ENCODE peak calls at places on chromosomes 11 and 22, in six cellular contexts. C, S, Z, E, F and O are unnamed samples. For H3K4me1, the result is how much of the 10 kb centered on the place peaks cover.

GRCh38 chr11:33779849-33780528 is 5.7 kb upstream of the FBXO3 start:
- DNase-seq in C (no peak), S (no peak), Z (no peak), E (no peak), F (peak), O (peak)

GRCh38 chr11:123264431-123264780 is 69.4 kb upstream of the CLMP start:
- DNase-seq in C (no peak), S (no peak), Z (no peak), E (peak), F (no peak), O (no peak)

GRCh38 chr11:94457118-94458029 is 36.3 kb downstream of the MRE11 start:
- DNase-seq in C (no peak), S (no peak), Z (no peak), E (no peak), F (no peak), O (no peak)

GRCh38 chr11:32891657-32892354 is 805 bp upstream of the QSER1 start:
- DNase-seq in C (no peak), S (no peak), Z (peak), E (no peak), F (peak), O (peak)

GRCh38 chr11:69914286-69915150 is 95.3 kb upstream of the FGF3 start:
- DNase-seq in C (no peak), S (no peak), Z (peak), E (no peak), F (no peak), O (no peak)

GRCh38 chr11:74485868-74486267 is 7.7 kb downstream of the LIPT2 start:
- DNase-seq in C (no peak), S (no peak), Z (no peak), E (no peak), F (no peak), O (no peak)

GRCh38 chr11:65888163-65888814 is at the start of gene FIBP:
- DNase-seq in C (peak), S (peak), Z (peak), E (peak), F (peak), O (peak)

GRCh38 chr11:77019976-77020591 is 14.1 kb upstream of the B3GNT6 start:
- DNase-seq in C (no peak), S (peak), Z (peak), E (no peak), F (peak), O (peak)

GRCh38 chr11:131924001-131924400 is 553.6 kb downstream of the NTM start:
- DNase-seq in C (no peak), S (no peak), Z (no peak), E (no peak), F (no peak), O (no peak)

GRCh38 chr22:20249797-20250354 is 18.2 kb downstream of the RTN4R start:
- DNase-seq in C (no peak), S (no peak), Z (no peak), E (no peak), F (no peak), O (peak)

GRCh38 chr11:29093416-29093815 is 923.4 kb downstream of the KCNA4 start:
- DNase-seq in C (no peak), S (no peak), Z (peak), E (no peak), F (no peak), O (peak)

GRCh38 chr22:24153353-24153752 is 27.9 kb upstream of the SUSD2 start:
- DNase-seq in C (no peak), S (no peak), Z (no peak), E (no peak), F (peak), O (peak)

GRCh38 chr11:68983816-68984215 is 3.0 kb upstream of the MRGPRD start:
- DNase-seq in C (no peak), S (no peak), Z (no peak), E (no peak), F (no peak), O (no peak)

GRCh38 chr22:29128891-29129643 is 56.2 kb downstream of the KREMEN1 start:
- DNase-seq in C (no peak), S (no peak), Z (no peak), E (no peak), F (no peak), O (peak)

GRCh38 chr22:48489551-48490512 is 1337.8 kb downstream of the BRD1 start:
- DNase-seq in C (peak), S (no peak), Z (no peak), E (peak), F (peak), O (peak)

GRCh38 chr11:67419330-67420049 is 4.0 kb downstream of the CARNS1 start:
- DNase-seq in C (no peak), S (no peak), Z (no peak), E (no peak), F (no peak), O (no peak)

GRCh38 chr22:49543876-49544275 is 283.8 kb downstream of the BRD1 start:
- DNase-seq in C (no peak), S (no peak), Z (no peak), E (no peak), F (no peak), O (no peak)

GRCh38 chr11:123822022-123822421 is 15.9 kb upstream of the OR6M1 start:
- DNase-seq in C (no peak), S (no peak), Z (no peak), E (no peak), F (peak), O (no peak)

GRCh38 chr11:127806486-127806885 is 780.9 kb downstream of the ETS1 start:
- DNase-seq in C (no peak), S (no peak), Z (no peak), E (no peak), F (peak), O (no peak)

GRCh38 chr11:34630544-34630943 is 9.7 kb downstream of the EHF start:
- DNase-seq in C (no peak), S (no peak), Z (peak), E (no peak), F (no peak), O (no peak)

GRCh38 chr11:16028406-16028805 is 327.9 kb downstream of the SOX6 start:
- DNase-seq in C (no peak), S (no peak), Z (no peak), E (no peak), F (no peak), O (no peak)

GRCh38 chr11:16030664-16031063 is 325.7 kb downstream of the SOX6 start:
- DNase-seq in C (no peak), S (no peak), Z (no peak), E (peak), F (no peak), O (no peak)

GRCh38 chr11:16026849-16027248 is 329.5 kb downstream of the SOX6 start:
- DNase-seq in C (no peak), S (no peak), Z (no peak), E (no peak), F (no peak), O (no peak)
- TF ChIP-seq EZH2phosphoT487 in C (no peak), S (no peak), Z (no peak), E (no peak), F (no peak), O (no peak)

GRCh38 chr11:1832181-1832988 is 2.4 kb upstream of the SYT8 start:
- DNase-seq in C (peak), S (no peak), Z (peak), E (peak), F (peak), O (peak)
- H3K4me1 ChIP-seq in C (under half), S (half or more), Z (half or more), E (under half), F (half or more), O (under half)

GRCh38 chr11:134589155-134589554 is 177.1 kb upstream of the B3GAT1 start:
- DNase-seq in C (no peak), S (no peak), Z (no peak), E (no peak), F (no peak), O (no peak)
- TF ChIP-seq EZH2phosphoT487 in C (no peak), S (no peak), Z (no peak), E (no peak), F (no peak), O (no peak)

DNA sequence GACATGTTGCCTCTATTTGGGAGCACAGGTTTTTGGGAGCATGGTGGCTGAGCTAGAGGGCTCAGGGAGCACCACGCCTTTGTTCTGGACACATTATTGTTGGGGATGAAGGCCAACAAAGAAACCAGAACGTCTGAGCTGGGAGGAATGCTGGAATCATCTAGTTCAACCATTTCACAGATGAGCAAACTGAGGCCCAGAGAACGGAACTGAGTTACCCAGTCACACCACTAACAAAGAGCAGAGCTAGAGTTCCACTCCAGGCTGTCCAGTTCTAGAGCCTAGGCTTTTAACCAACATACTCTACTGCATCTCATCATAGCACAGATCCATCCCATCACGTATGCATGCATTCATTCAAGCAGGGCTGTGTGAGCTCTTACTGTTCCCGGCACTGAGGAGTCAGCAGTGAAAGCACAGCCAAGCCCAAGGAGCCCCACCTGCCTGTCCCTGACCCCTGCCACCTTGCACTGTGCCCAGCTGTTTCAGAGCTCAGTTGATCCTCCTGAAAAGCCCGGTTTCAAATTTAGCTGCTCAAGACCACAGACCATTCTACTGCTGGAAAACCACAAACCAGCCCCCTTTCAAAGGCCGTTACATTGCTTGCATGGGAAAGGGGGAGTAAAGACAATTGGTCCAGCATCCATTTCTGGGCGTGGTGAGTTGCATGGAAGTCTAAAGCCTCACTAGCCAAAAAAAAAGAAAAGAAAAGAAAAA is 16.9 kb upstream of the TCF20 start:
- DNase-seq in C (no peak), S (no peak), Z (no peak), E (peak), F (no peak), O (no peak)
- H3K4me1 ChIP-seq in C (under half), S (under half), Z (under half), E (under half), F (under half), O (under half)

GRCh38 chr11:61411589-61411988 is 18.2 kb downstream of the CPSF7 start:
- DNase-seq in C (no peak), S (no peak), Z (no peak), E (no peak), F (no peak), O (no peak)

GRCh38 chr11:61415381-61415780 is 14.4 kb downstream of the CPSF7 start:
- DNase-seq in C (no peak), S (no peak), Z (no peak), E (no peak), F (no peak), O (no peak)

GRCh38 chr11:61414547-61414946 is 15.2 kb downstream of the CPSF7 start:
- DNase-seq in C (no peak), S (no peak), Z (no peak), E (peak), F (no peak), O (no peak)

GRCh38 chr11:61417670-61418069 is 12.1 kb downstream of the CPSF7 start:
- DNase-seq in C (no peak), S (no peak), Z (no peak), E (no peak), F (no peak), O (peak)

DNA sequence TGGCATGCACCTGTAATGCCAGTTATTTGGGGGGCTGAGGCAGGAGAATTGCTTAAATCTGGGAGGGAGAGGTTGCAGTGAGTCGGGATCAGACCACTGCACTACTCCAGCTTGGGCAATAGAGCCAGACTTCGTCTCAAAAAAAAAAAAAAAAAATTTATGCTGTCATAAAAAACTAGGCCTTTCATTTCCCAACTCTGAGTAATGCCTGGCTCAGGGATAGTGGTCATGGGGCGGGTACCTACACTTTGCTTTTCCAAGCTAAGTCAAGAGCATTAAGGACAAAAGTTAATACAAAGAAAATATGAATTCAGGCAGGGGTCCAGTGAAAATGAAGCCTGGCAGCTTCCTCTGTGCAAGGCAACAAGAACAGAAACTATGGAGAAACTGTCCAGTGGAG is 16.3 kb downstream of the CPSF7 start:
- DNase-seq in C (no peak), S (no peak), Z (no peak), E (no peak), F (no peak), O (peak)
- TF ChIP-seq EZH2phosphoT487 in C (no peak), S (no peak), Z (no peak), E (no peak), F (no peak), O (no peak)

DNA sequence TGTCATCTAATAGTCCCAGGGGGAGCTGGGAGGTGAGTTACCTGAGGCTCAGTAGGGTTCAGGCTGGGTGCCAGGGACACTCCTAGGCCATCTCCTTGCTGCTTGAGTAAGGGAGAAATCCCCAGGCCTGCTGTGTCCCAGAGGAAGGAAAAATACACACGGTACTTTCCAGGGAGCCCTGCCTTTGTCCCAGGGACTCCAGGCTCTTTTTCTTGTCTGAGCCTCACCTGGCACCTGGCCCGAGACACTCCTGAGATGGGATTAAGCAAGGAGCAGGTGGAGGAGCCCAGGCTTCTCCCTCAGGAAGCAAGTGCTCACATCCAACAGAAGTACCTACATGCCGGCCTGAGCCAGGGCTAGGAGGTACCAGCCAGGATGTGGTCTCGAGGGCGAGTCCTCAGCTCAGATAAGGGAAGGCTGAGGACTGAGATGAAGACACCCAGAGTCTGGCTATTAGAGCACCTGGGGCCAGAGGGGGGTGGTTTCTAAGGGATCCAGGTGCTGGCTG is 899 bp upstream of the KLHDC7B start:
- DNase-seq in C (no peak), S (no peak), Z (no peak), E (no peak), F (peak), O (no peak)
- H3K4me1 ChIP-seq in C (under half), S (under half), Z (under half), E (under half), F (under half), O (under half)